ENCODE peak calls at places on chromosomes 5 and 9, in six cellular contexts. One of them, this sample, is unnamed.

GRCh38 chr5:127967983-127968592 is 115.5 kb upstream of the SLC12A2 start:
- DNase-seq in activated T-helper 9 cell treated with anti-CD3 and anti-CD28 coated beads, Interleukin-2, amount 50 U/mL, for 16 hours: no peak
- DNase-seq in G401: peak
- DNase-seq in CD4-positive, alpha-beta memory T cell: no peak
- DNase-seq in suprapubic skin: no peak
- DNase-seq in T-cell: no peak
- DNase-seq in this sample: peak

GRCh38 chr5:118984602-118985001 is 3.7 kb downstream of the DTWD2 start:
- DNase-seq in activated T-helper 9 cell treated with anti-CD3 and anti-CD28 coated beads, Interleukin-2, amount 50 U/mL, for 16 hours: no peak
- DNase-seq in G401: no peak
- DNase-seq in CD4-positive, alpha-beta memory T cell: no peak
- DNase-seq in suprapubic skin: no peak
- DNase-seq in T-cell: no peak
- DNase-seq in this sample: no peak

GRCh38 chr9:81855538-81855937 is 72.7 kb upstream of the SPATA31D4 start:
- DNase-seq in activated T-helper 9 cell treated with anti-CD3 and anti-CD28 coated beads, Interleukin-2, amount 50 U/mL, for 16 hours: no peak
- DNase-seq in G401: no peak
- DNase-seq in CD4-positive, alpha-beta memory T cell: no peak
- DNase-seq in suprapubic skin: no peak
- DNase-seq in T-cell: no peak
- DNase-seq in this sample: no peak

GRCh38 chr9:935348-935965 is 41.0 kb upstream of the DMRT3 start:
- DNase-seq in activated T-helper 9 cell treated with anti-CD3 and anti-CD28 coated beads, Interleukin-2, amount 50 U/mL, for 16 hours: no peak
- DNase-seq in G401: no peak
- DNase-seq in CD4-positive, alpha-beta memory T cell: no peak
- DNase-seq in suprapubic skin: no peak
- DNase-seq in T-cell: no peak
- DNase-seq in this sample: no peak

GRCh38 chr9:100066539-100066938 is 32.3 kb downstream of the ERP44 start:
- DNase-seq in activated T-helper 9 cell treated with anti-CD3 and anti-CD28 coated beads, Interleukin-2, amount 50 U/mL, for 16 hours: no peak
- DNase-seq in G401: no peak
- DNase-seq in CD4-positive, alpha-beta memory T cell: no peak
- DNase-seq in suprapubic skin: no peak
- DNase-seq in T-cell: no peak
- DNase-seq in this sample: no peak

GRCh38 chr5:170393235-170393634 is 4.1 kb upstream of the KCNMB1 start:
- DNase-seq in activated T-helper 9 cell treated with anti-CD3 and anti-CD28 coated beads, Interleukin-2, amount 50 U/mL, for 16 hours: no peak
- DNase-seq in G401: no peak
- DNase-seq in CD4-positive, alpha-beta memory T cell: peak
- DNase-seq in suprapubic skin: no peak
- DNase-seq in T-cell: no peak
- DNase-seq in this sample: no peak

GRCh38 chr9:71760901-71761300 is 7.4 kb downstream of the CEMIP2 start:
- DNase-seq in activated T-helper 9 cell treated with anti-CD3 and anti-CD28 coated beads, Interleukin-2, amount 50 U/mL, for 16 hours: no peak
- DNase-seq in G401: no peak
- DNase-seq in CD4-positive, alpha-beta memory T cell: no peak
- DNase-seq in suprapubic skin: no peak
- DNase-seq in T-cell: no peak
- DNase-seq in this sample: no peak

GRCh38 chr5:169667896-169668674 is 31.0 kb downstream of the DOCK2 start:
- DNase-seq in activated T-helper 9 cell treated with anti-CD3 and anti-CD28 coated beads, Interleukin-2, amount 50 U/mL, for 16 hours: no peak
- DNase-seq in G401: no peak
- DNase-seq in CD4-positive, alpha-beta memory T cell: no peak
- DNase-seq in suprapubic skin: no peak
- DNase-seq in T-cell: no peak
- DNase-seq in this sample: no peak

GRCh38 chr5:168342151-168342825 is 50.8 kb downstream of the WWC1 start:
- DNase-seq in activated T-helper 9 cell treated with anti-CD3 and anti-CD28 coated beads, Interleukin-2, amount 50 U/mL, for 16 hours: no peak
- DNase-seq in G401: no peak
- DNase-seq in CD4-positive, alpha-beta memory T cell: no peak
- DNase-seq in suprapubic skin: no peak
- DNase-seq in T-cell: no peak
- DNase-seq in this sample: no peak

GRCh38 chr5:37738057-37738691 is 101.7 kb downstream of the GDNF start:
- DNase-seq in activated T-helper 9 cell treated with anti-CD3 and anti-CD28 coated beads, Interleukin-2, amount 50 U/mL, for 16 hours: no peak
- DNase-seq in G401: no peak
- DNase-seq in CD4-positive, alpha-beta memory T cell: peak
- DNase-seq in suprapubic skin: no peak
- DNase-seq in T-cell: no peak
- DNase-seq in this sample: no peak

GRCh38 chr9:6931913-6932312 is 174.1 kb downstream of the KDM4C start:
- DNase-seq in activated T-helper 9 cell treated with anti-CD3 and anti-CD28 coated beads, Interleukin-2, amount 50 U/mL, for 16 hours: no peak
- DNase-seq in G401: peak
- DNase-seq in CD4-positive, alpha-beta memory T cell: no peak
- DNase-seq in suprapubic skin: no peak
- DNase-seq in T-cell: no peak
- DNase-seq in this sample: peak

GRCh38 chr5:26757941-26758340 is 280.4 kb downstream of the CDH9 start:
- DNase-seq in activated T-helper 9 cell treated with anti-CD3 and anti-CD28 coated beads, Interleukin-2, amount 50 U/mL, for 16 hours: no peak
- DNase-seq in G401: no peak
- DNase-seq in CD4-positive, alpha-beta memory T cell: no peak
- DNase-seq in suprapubic skin: no peak
- DNase-seq in T-cell: no peak
- DNase-seq in this sample: no peak